ENCODE peak calls at places on chromosomes 12 and 14, in six cellular contexts. B is transverse colon, I is body of pancreas, W is left ventricle myocardium inferior, O is HCT116, Q is Caco-2. L is an unnamed sample.

GRCh38 chr14:92493492-92493891 is 20.1 kb upstream of the RIN3 start:
- DNase-seq in B (no peak), I (no peak), W (no peak), O (no peak), Q (no peak), L (no peak)

GRCh38 chr12:39807043-39807442 is 187.4 kb upstream of the ABCD2 start:
- DNase-seq in B (no peak), I (no peak), W (no peak), O (peak; percentile 51), Q (peak; percentile 36), L (peak; percentile 49)

GRCh38 chr14:69953266-69953905 is 74.2 kb downstream of the SMOC1 start:
- DNase-seq in B (no peak), I (no peak), W (no peak), O (no peak), Q (no peak), L (no peak)

GRCh38 chr12:52423661-52424503 is 10.3 kb downstream of the KRT75 start:
- DNase-seq in B (no peak), I (no peak), W (no peak), O (no peak), Q (no peak), L (no peak)

GRCh38 chr12:16604853-16605252 is 1.1 kb downstream of the LMO3 start:
- DNase-seq in B (no peak), I (no peak), W (no peak), O (no peak), Q (no peak), L (no peak)

GRCh38 chr12:124233041-124233836 is 61.7 kb upstream of the RFLNA start:
- DNase-seq in B (no peak), I (no peak), W (no peak), O (no peak), Q (no peak), L (peak; percentile 97)

GRCh38 chr12:104505095-104505819 is 48.5 kb downstream of the CHST11 start:
- DNase-seq in B (peak; percentile 36), I (no peak), W (no peak), O (no peak), Q (no peak), L (no peak)

GRCh38 chr12:89692442-89692841 is 16.2 kb downstream of the ATP2B1 start:
- DNase-seq in B (no peak), I (no peak), W (no peak), O (no peak), Q (no peak), L (no peak)

GRCh38 chr14:29955087-29955486 is 27.4 kb upstream of the PRKD1 start:
- DNase-seq in B (no peak), I (no peak), W (no peak), O (no peak), Q (no peak), L (peak; percentile 10)

GRCh38 chr14:20503905-20504304 is 1.4 kb upstream of the RNASE10 start:
- DNase-seq in B (no peak), I (no peak), W (no peak), O (no peak), Q (no peak), L (no peak)

GRCh38 chr12:12381982-12382381 is 25.1 kb downstream of the BORCS5 start:
- DNase-seq in B (no peak), I (no peak), W (no peak), O (no peak), Q (no peak), L (no peak)

GRCh38 chr14:22764382-22764781 is 2.1 kb upstream of the OXA1L start:
- DNase-seq in B (no peak), I (no peak), W (no peak), O (no peak), Q (no peak), L (no peak)

GRCh38 chr12:117090816-117091711 is 8.2 kb downstream of the TESC start:
- DNase-seq in B (no peak), I (peak; percentile 91), W (no peak), O (no peak), Q (no peak), L (no peak)

GRCh38 chr12:54136844-54137580 is 51.8 kb downstream of the SMUG1 start:
- DNase-seq in B (no peak), I (no peak), W (no peak), O (no peak), Q (no peak), L (no peak)

GRCh38 chr12:71661977-71662522 is 1.6 kb downstream of the ZFC3H1 start:
- DNase-seq in B (no peak), I (no peak), W (no peak), O (no peak), Q (no peak), L (peak; percentile 82)

GRCh38 chr14:35420036-35420811 is 15.7 kb upstream of the NFKBIA start:
- DNase-seq in B (no peak), I (no peak), W (no peak), O (no peak), Q (no peak), L (peak; percentile 59)

GRCh38 chr12:84772281-84772680 is 140.3 kb downstream of the SLC6A15 start:
- DNase-seq in B (no peak), I (no peak), W (no peak), O (no peak), Q (no peak), L (no peak)

GRCh38 chr14:79557309-79557708 is 654.0 kb downstream of the DIO2 start:
- DNase-seq in B (no peak), I (no peak), W (no peak), O (no peak), Q (no peak), L (no peak)

GRCh38 chr14:91138511-91139359 is 24.9 kb downstream of the DGLUCY start:
- DNase-seq in B (peak; percentile 31), I (peak; percentile 39), W (no peak), O (no peak), Q (peak; percentile 61), L (peak; percentile 48)

GRCh38 chr12:6058481-6059161 is 65.8 kb downstream of the VWF start:
- DNase-seq in B (no peak), I (no peak), W (no peak), O (no peak), Q (no peak), L (no peak)

GRCh38 chr14:49892636-49893308 is at the start of gene ARF6:
- DNase-seq in B (peak; percentile 99), I (peak; percentile 99), W (peak; percentile 99), O (peak; percentile 90), Q (peak; percentile 98), L (peak; percentile 98)

DNA sequence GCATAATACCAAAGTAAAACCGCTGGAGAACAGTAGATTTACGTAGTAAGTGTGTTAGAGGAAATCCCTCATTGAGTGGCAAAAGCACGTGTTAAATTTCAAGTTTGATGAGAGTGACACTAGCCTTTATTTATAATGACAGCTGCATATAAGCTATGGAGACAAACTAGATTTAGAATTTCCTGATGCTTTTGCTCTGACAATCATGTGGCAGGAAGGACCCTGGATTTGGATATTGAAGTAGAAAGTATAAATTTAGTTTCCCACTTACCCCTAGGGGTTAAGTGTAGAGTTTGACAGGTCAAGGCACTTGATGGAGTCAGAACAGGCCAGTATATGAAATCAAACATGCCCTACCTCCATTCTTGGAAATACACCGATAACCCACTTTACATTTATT is 983.1 kb downstream of the FLRT2 start:
- DNase-seq in B (no peak), I (no peak), W (no peak), O (no peak), Q (no peak), L (no peak)
- TF ChIP-seq CTCF in B (no peak), I (no peak), W (no peak), O (no peak), Q (no peak), L (no peak)

DNA sequence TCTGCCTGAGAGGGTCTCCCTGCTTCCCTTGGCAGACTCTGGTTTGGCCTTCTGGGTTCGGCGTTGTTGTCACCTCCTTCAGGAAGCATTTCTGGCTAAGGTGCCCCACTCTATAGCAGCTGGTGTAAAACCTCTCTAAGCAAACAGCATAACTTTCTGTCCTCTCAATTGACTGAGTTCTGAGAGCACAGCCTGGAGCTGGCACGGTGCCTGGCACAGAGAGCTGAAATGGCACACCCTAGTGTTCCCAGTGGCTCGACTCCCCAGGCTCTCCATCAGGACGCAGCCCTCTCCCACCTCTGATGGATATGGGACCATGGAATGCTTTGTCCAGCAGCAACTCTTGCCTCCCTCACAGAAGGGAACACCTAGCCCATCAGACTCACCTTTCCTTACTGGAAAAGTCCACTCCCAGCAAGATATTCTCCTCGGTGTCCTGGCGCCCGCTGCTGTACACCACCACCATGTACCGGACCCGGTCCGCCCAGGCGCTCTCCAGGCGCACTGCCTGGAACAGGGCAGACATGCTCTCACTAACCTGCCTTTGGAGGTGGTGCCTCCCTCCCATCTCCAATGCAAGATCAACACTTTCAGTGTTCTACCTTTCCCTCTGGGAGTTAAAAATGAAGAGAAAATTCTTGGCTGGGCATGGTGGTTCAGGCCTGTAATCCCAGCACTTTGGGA is 40.6 kb downstream of the SSH1 start:
- DNase-seq in B (peak; percentile 67), I (no peak), W (peak; percentile 73), O (no peak), Q (no peak), L (no peak)
- TF ChIP-seq CTCF in B (no peak), I (no peak), W (peak; percentile 27), O (no peak), Q (no peak), L (no peak)

GRCh38 chr14:63745858-63746425 is 18.1 kb upstream of the SGPP1 start:
- DNase-seq in B (peak; percentile 37), I (no peak), W (no peak), O (no peak), Q (no peak), L (no peak)
- TF ChIP-seq CTCF in B (no peak), I (no peak), W (no peak), O (no peak), Q (no peak), L (no peak)

GRCh38 chr12:91993287-91994028 is 152.2 kb downstream of the BTG1 start:
- DNase-seq in B (no peak), I (no peak), W (no peak), O (no peak), Q (no peak), L (no peak)

GRCh38 chr12:91994208-91994797 is 151.3 kb downstream of the BTG1 start:
- DNase-seq in B (no peak), I (no peak), W (no peak), O (no peak), Q (no peak), L (no peak)

GRCh38 chr12:91989143-91989542 is 156.5 kb downstream of the BTG1 start:
- DNase-seq in B (no peak), I (no peak), W (no peak), O (no peak), Q (no peak), L (no peak)

GRCh38 chr12:91990525-91990924 is 155.1 kb downstream of the BTG1 start:
- DNase-seq in B (no peak), I (no peak), W (no peak), O (no peak), Q (no peak), L (peak; percentile 47)

DNA sequence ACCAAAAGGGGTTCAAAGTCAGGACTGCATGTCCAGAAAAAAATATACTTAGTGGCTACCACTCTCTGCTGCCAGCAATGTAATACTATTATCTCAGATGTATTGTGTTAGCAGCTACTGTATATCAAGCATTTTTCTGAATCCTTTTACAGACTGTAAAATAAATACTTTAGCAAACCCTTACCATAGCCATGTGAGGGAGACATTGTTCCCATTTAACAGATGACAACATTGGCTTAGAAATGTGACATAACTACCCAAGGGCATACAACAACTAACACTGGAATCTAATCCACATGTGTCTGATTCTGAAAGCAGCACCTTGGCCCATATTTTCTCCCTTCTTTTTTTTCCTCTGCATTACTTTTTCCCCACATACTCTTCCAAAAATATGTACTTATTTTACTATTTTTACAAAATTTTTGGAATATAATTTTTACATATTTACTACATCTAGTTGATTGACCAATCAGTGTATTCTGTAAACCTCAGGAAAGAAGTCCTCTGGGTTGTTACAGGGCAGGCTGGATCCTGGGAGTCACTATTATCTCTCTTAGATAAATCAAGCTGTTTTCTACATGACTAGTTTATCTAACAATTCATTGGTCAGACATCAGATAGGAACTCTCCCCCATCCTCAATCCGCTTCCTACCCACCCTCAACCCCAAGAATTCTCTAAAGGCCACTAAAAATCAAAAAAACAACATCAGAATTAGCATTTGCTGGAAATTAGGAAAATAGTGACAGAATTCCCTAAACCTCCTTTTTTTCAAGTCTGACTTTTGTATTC is 154.1 kb downstream of the BTG1 start:
- DNase-seq in B (no peak), I (no peak), W (no peak), O (no peak), Q (no peak), L (peak; percentile 42)
- TF ChIP-seq CTCF in B (no peak), I (no peak), W (no peak), O (no peak), Q (no peak), L (no peak)

L was measured in fibroblast of pulmonary artery.